ENCODE peak calls at places on chromosomes 11 and 22, in four cellular contexts. R, T, F and I are unnamed samples.

GRCh38 chr22:37418627-37419369 is 8.5 kb downstream of the ELFN2 start:
- DNase-seq in F (no peak), T (no peak), R (peak; percentile 52), I (peak; percentile 82)

GRCh38 chr11:86923993-86924766 is 31.0 kb downstream of the FZD4 start:
- DNase-seq in R (peak; percentile 77), F (no peak), T (no peak), I (peak; percentile 44)

GRCh38 chr11:22304337-22304961 is 33.7 kb upstream of the SLC17A6 start:
- DNase-seq in R (peak; percentile 55), T (no peak), F (no peak), I (peak; percentile 32)

GRCh38 chr11:11578542-11578941 is 43.3 kb downstream of the GALNT18 start:
- DNase-seq in T (no peak), R (peak; percentile 30), F (no peak), I (no peak)

GRCh38 chr11:122723576-122723975 is 68.1 kb downstream of the UBASH3B start:
- DNase-seq in F (no peak), T (no peak), R (no peak), I (no peak)

GRCh38 chr11:2777871-2778629 is 78.3 kb upstream of the KCNQ1OT1 start:
- DNase-seq in F (peak; percentile 20), T (peak; percentile 70), R (no peak), I (peak; percentile 70)

GRCh38 chr11:4680341-4680740 is 17.3 kb downstream of the OR51E2 start:
- DNase-seq in F (no peak), T (no peak), R (no peak), I (no peak)

GRCh38 chr11:32885556-32885955 is 7.1 kb upstream of the QSER1 start:
- DNase-seq in F (no peak), T (no peak), R (no peak), I (no peak)

GRCh38 chr22:35352214-35353111 is 28.4 kb upstream of the HMOX1 start:
- DNase-seq in R (peak; percentile 74), T (peak; percentile 94), F (no peak), I (peak; percentile 89)

GRCh38 chr22:46737976-46738641 is at the start of gene CERK:
- DNase-seq in F (peak; percentile 33), T (peak; percentile 91), R (peak; percentile 79), I (peak; percentile 94)

GRCh38 chr11:110522456-110522855 is 92.7 kb downstream of the FDX1 start:
- DNase-seq in F (no peak), T (no peak), R (no peak), I (no peak)

GRCh38 chr22:50446708-50447575 is 27.9 kb downstream of the SBF1 start:
- DNase-seq in R (no peak), F (no peak), T (no peak), I (no peak)
- H3K36me3 ChIP-seq in R (no peaks in the 10 kb centered on the region), F (no peaks in the 10 kb centered on the region), T (peaks cover 52% of the 10 kb centered on the region), I (peaks cover under 1% of the 10 kb centered on the region)

DNA sequence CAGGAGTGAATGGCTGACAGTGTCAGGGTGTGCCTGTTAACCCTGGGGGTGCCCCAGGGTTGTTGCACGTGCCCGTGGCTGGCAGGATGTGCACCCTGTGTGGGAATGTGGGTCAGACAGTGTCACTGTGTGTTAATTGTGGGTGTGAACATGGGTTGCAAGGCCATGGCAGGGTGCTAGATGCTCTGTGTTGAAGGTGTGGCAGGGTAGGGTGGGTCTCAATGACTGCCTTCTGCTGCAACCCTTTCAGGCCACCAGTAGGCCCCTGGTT is 8.3 kb downstream of the RIN1 start:
- DNase-seq in T (no peak), F (no peak), R (no peak), I (no peak)
- H3K4me3 ChIP-seq in T (no peak overlapping the region), F (no peak overlapping the region), R (no peak overlapping the region), I (no peak overlapping the region)

DNA sequence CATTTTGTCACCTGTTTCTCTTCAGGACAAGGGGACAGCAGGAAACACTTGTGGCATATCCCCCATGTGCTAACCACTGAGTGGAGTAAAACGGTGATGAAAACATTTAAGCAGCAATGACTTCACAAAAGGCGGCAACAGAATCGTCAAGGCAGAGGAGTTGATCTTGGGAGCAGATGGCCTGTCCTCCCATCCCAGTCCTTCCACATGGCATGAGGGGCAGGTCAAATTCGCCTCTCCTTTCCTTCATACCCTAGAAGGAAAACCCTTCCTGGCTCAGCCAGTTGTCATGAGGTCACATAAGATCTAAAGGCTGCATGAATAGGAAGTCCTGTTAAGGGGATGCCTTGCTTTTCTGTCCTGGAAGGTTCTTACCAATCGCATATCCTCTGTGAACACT is 169.1 kb downstream of the MAML2 start:
- DNase-seq in T (no peak), R (no peak), F (no peak), I (no peak)
- H3K27me3 ChIP-seq in T (no peaks in the 10 kb centered on the region), R (no peaks in the 10 kb centered on the region), F (no peaks in the 10 kb centered on the region), I (no peaks in the 10 kb centered on the region)

GRCh38 chr11:134176284-134176683 is 47.5 kb downstream of the NCAPD3 start:
- DNase-seq in F (no peak), R (no peak), T (no peak), I (no peak)

GRCh38 chr11:134181707-134182106 is 42.1 kb downstream of the NCAPD3 start:
- DNase-seq in F (no peak), T (no peak), R (no peak), I (no peak)

GRCh38 chr11:134173296-134173695 is 50.5 kb downstream of the NCAPD3 start:
- DNase-seq in T (no peak), R (no peak), F (no peak), I (no peak)

DNA sequence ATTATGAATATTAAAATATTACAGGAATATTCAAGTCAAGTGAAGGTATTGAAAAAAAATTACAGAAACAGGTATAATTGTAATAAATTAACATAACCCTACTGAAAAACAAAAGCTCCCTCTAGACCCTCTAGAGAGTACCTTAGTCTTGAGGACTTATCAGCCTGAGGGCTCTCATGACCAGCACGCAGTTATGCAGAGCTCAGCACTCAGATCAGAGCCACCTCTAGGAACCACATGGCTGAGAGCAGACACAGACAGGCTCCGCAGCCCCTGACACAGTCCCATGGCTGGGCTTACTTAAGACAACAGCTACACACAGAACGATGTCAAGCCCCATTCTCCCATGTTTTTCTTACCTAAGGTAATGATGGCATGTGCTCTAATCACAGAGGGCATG is 45.5 kb downstream of the NCAPD3 start:
- DNase-seq in R (no peak), T (no peak), F (no peak), I (no peak)
- H3K36me3 ChIP-seq in R (peaks cover 14% of the 10 kb centered on the region), T (peaks cover 46% of the 10 kb centered on the region), F (peaks cover 13% of the 10 kb centered on the region), I (peaks cover 39% of the 10 kb centered on the region)

DNA sequence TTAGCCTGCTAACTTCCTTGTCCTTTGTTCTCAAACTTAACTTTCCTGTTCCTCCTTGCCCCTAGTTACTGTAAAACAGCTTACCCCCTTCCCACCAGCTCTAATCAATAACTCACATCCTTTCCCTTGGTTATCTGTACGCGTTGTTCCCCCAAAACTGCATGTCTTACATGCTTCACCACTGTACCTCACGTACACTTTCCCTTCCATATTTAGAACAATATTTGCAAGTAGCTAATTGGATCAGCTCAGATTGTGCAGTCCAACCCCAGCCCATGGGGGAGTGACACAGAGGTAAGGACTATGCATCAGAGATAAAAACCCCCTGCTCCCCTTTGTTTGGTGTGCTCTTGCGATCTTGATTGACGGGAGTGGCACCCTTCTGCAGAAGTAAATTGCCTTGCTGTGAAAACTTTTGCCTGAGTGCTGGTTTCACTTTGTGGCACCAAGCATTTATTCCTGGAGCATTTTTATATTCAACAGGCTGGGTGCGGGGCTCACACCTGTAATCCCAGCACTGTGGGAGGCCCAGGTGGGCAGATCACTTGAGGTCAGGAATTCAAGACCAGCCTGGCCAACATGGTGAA is 30.9 kb downstream of the MIF start:
- DNase-seq in T (no peak), F (no peak), R (no peak), I (no peak)
- H3K4me3 ChIP-seq in T (no peak overlapping the region), F (no peak overlapping the region), R (no peak overlapping the region), I (no peak overlapping the region)

GRCh38 chr11:117457031-117457785 is 129.6 kb downstream of the CEP164 start:
- DNase-seq in R (no peak), F (no peak), T (peak; percentile 63), I (no peak)

GRCh38 chr11:117459121-117459978 is 131.7 kb downstream of the CEP164 start:
- DNase-seq in F (no peak), T (peak; percentile 66), R (no peak), I (no peak)

GRCh38 chr11:117459979-117460300 is 132.3 kb downstream of the CEP164 start:
- DNase-seq in R (peak; percentile 31), F (no peak), T (no peak), I (no peak)

GRCh38 chr11:117457835-117458234 is 130.2 kb downstream of the CEP164 start:
- DNase-seq in T (peak; percentile 66), F (no peak), R (no peak), I (no peak)

DNA sequence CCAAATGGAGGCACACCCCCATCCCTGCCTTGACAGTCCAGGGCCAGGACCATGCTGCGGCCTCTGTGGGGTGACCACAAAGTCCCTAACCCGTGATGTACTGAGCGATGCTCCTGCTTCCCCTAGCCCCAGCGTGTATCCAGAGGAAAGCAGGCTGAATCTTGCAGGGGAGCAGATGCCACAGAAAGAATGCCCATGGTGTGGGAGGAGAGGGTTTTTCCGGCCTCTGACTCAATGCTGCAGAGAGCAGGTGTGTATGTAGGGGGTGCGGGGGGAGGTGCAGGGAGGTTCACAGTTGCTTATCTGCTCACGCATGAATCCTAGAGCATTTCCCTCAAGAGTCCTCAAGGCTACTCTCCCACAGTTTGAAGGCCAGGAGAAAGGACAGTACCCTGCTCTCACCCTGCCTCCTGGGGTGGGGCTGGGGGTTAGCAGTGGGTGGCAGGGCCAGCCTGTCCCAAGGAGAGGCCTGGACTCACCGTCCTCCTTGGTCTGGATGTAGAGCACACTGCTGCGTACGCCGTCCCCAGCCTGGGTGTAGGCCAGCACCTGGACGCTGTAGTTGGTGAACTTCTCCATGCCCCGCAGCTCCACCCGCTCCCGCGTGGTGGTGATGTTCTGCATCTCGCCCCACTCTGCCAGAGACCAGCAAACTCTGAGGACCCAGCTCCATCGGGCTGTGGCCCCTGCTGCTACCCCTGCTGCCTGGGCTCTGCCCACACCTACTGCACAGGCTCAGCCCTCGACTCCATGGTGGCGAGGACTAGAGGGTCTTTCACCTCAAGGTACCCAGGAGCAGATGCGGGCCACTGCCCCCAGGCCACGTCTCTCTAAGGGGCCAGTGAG is 130.8 kb downstream of the CEP164 start:
- DNase-seq in F (no peak), R (no peak), T (peak; percentile 68), I (peak; percentile 58)
- H3K27me3 ChIP-seq in F (no peaks in the 10 kb centered on the region), R (no peaks in the 10 kb centered on the region), T (no peaks in the 10 kb centered on the region), I (no peaks in the 10 kb centered on the region)

GRCh38 chr22:32839776-32840571 is 38.5 kb downstream of the TIMP3 start:
- DNase-seq in F (no peak), T (no peak), R (peak; percentile 44), I (peak; percentile 35)

GRCh38 chr22:32831571-32831970 is 30.1 kb downstream of the TIMP3 start:
- DNase-seq in R (no peak), F (no peak), T (no peak), I (no peak)

GRCh38 chr22:32837803-32838202 is 36.3 kb downstream of the TIMP3 start:
- DNase-seq in F (no peak), R (no peak), T (no peak), I (no peak)

GRCh38 chr22:32837142-32837541 is 35.6 kb downstream of the TIMP3 start:
- DNase-seq in T (no peak), R (no peak), F (no peak), I (no peak)

GRCh38 chr22:32836286-32836859 is 34.9 kb downstream of the TIMP3 start:
- DNase-seq in R (peak; percentile 45), T (no peak), F (no peak), I (peak; percentile 67)
- H3K36me3 ChIP-seq in R (no peaks in the 10 kb centered on the region), T (no peaks in the 10 kb centered on the region), F (no peaks in the 10 kb centered on the region), I (no peaks in the 10 kb centered on the region)